ENCODE peak calls at places on chromosomes 7 and 10, in four cellular contexts. B, F, Y and A are unnamed samples.

GRCh38 chr10:100670828-100671479 is 74.4 kb upstream of the PAX2 start:
- DNase-seq in B (no peak), F (peak; percentile 5), Y (peak; percentile 72), A (no peak)

GRCh38 chr10:131961777-131962450 is 19.8 kb downstream of the BNIP3 start:
- DNase-seq in B (no peak), F (no peak), Y (peak; percentile 62), A (no peak)

GRCh38 chr10:44929356-44930113 is 18.4 kb downstream of the TMEM72 start:
- DNase-seq in B (no peak), F (no peak), Y (no peak), A (no peak)

GRCh38 chr7:109836016-109836415 is 1254.9 kb upstream of the LRRN3 start:
- DNase-seq in B (no peak), F (no peak), Y (no peak), A (no peak)

GRCh38 chr10:132883391-132883881 is 58.9 kb downstream of the CFAP46 start:
- DNase-seq in B (no peak), F (no peak), Y (peak; percentile 52), A (no peak)

GRCh38 chr10:48568131-48568530 is 36.7 kb downstream of the ARHGAP22 start:
- DNase-seq in B (no peak), F (no peak), Y (no peak), A (no peak)

GRCh38 chr7:109456116-109456515 is 886.4 kb downstream of the DNAJB9 start:
- DNase-seq in B (no peak), F (no peak), Y (no peak), A (no peak)

GRCh38 chr10:3452683-3453388 is 280.3 kb upstream of the PITRM1 start:
- DNase-seq in B (no peak), F (peak; percentile 92), Y (no peak), A (peak; percentile 68)

GRCh38 chr10:44689368-44689767 is 221.8 kb upstream of the TMEM72 start:
- DNase-seq in B (no peak), F (no peak), Y (no peak), A (no peak)

GRCh38 chr7:149381245-149381644 is 79.6 kb downstream of the ZNF777 start:
- DNase-seq in B (no peak), F (no peak), Y (no peak), A (no peak)

GRCh38 chr7:127347567-127348246 is 44.8 kb downstream of the ZNF800 start:
- DNase-seq in B (no peak), F (peak; percentile 75), Y (peak; percentile 84), A (peak; percentile 51)

GRCh38 chr7:137381045-137381444 is 37.5 kb upstream of the PTN start:
- DNase-seq in B (no peak), F (no peak), Y (no peak), A (no peak)

GRCh38 chr7:117014099-117014656 is 60.9 kb downstream of the ST7 start:
- DNase-seq in B (no peak), F (no peak), Y (no peak), A (no peak)

GRCh38 chr10:1609038-1609411 is 128.3 kb downstream of the ADARB2 start:
- DNase-seq in B (no peak), F (no peak), Y (no peak), A (no peak)

GRCh38 chr10:95976295-95977229 is 66.8 kb upstream of the CCNJ start:
- DNase-seq in B (no peak), F (no peak), Y (no peak), A (no peak)

GRCh38 chr7:30321089-30321991 is 36.9 kb downstream of the ZNRF2 start:
- DNase-seq in B (no peak), F (peak; percentile 31), Y (no peak), A (no peak)

GRCh38 chr10:105837951-105838350 is 1196.9 kb downstream of the SORCS3 start:
- DNase-seq in B (no peak), F (peak; percentile 32), Y (no peak), A (peak; percentile 4)

GRCh38 chr7:108261560-108262255 is 131.5 kb upstream of the LAMB4 start:
- DNase-seq in B (no peak), F (no peak), Y (no peak), A (no peak)

GRCh38 chr10:128070721-128071416 is 55.4 kb downstream of the MKI67 start:
- DNase-seq in B (no peak), F (no peak), Y (peak; percentile 48), A (no peak)

GRCh38 chr7:122886357-122887081 is at the start of gene CADPS2:
- DNase-seq in B (peak; percentile 71), F (peak; percentile 91), Y (peak; percentile 95), A (peak; percentile 87)

GRCh38 chr7:105849122-105849855 is 27.1 kb downstream of the ATXN7L1 start:
- DNase-seq in B (no peak), F (no peak), Y (no peak), A (peak; percentile 72)

GRCh38 chr10:118870467-118871243 is 115.9 kb upstream of the CACUL1 start:
- DNase-seq in B (no peak), F (peak; percentile 92), Y (no peak), A (peak; percentile 91)

GRCh38 chr10:77351386-77351785 is 286.2 kb downstream of the KCNMA1 start:
- DNase-seq in B (no peak), F (peak; percentile 31), Y (no peak), A (no peak)

GRCh38 chr7:140646931-140647647 is 6.5 kb upstream of the DENND2A start:
- DNase-seq in B (no peak), F (peak; percentile 32), Y (peak; percentile 63), A (no peak)

GRCh38 chr7:11298220-11298619 is 324.5 kb downstream of the PHF14 start:
- DNase-seq in B (no peak), F (no peak), Y (no peak), A (no peak)

GRCh38 chr7:118861581-118861980 is 637.1 kb downstream of the ANKRD7 start:
- DNase-seq in B (no peak), F (no peak), Y (no peak), A (no peak)

GRCh38 chr7:100614308-100614861 is 2.0 kb downstream of the MOSPD3 start:
- DNase-seq in B (no peak), F (no peak), Y (no peak), A (no peak)

GRCh38 chr7:100611983-100612729 is at the start of gene MOSPD3:
- DNase-seq in B (peak; percentile 99), F (peak; percentile 99), Y (peak; percentile 99), A (peak; percentile 98)

GRCh38 chr7:100612730-100613446 is 548 bp downstream of the MOSPD3 start:
- DNase-seq in B (peak; percentile 39), F (no peak), Y (peak; percentile 69), A (no peak)

DNA sequence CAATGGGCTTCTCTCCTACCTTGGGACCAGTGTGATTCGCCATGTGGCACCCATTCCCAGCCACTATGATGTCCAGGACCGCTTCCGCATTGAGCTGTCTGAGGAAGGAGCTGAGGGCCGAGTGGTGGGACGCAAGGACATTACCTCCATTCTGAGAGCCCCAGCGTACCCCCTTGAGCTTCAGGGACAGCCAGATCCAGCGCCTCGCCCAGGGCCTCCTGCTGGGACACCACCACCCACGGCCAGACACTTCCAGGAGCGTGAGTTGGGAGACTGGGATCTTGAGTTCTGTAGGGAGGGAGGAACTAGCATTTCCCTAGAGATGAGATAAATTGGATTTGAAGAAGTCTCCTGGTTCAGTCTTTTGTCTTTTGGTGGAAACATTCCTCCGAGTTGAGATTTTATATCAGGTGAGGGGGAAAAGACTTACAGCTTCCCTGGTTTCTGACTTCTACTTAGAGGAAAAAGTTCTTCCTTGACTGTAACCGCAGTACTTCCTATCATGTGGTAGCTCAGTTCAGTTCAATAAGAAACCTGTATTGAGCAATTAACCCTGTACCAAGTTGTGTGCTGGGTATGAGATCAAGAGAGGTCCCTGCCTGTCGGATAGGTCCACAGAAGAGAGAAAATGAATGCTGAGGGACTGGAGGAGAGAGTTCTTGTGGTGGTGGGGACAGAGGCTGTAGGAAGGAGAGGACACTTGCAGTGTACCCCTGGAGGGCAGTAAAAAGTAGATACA is 1.3 kb downstream of the MOSPD3 start:
- DNase-seq in B (no peak), F (no peak), Y (no peak), A (no peak)
- H3K4me3 ChIP-seq in B (peak overlapping the region; percentile 85), F (peak overlapping the region; percentile 79), Y (peak overlapping the region; percentile 78), A (no peak overlapping the region)

GRCh38 chr10:130372866-130373265 is 236.7 kb downstream of the GLRX3 start:
- DNase-seq in B (no peak), F (no peak), Y (peak; percentile 27), A (no peak)

GRCh38 chr10:130380056-130380455 is 243.9 kb downstream of the GLRX3 start:
- DNase-seq in B (no peak), F (no peak), Y (no peak), A (no peak)

GRCh38 chr10:130377986-130378545 is 241.9 kb downstream of the GLRX3 start:
- DNase-seq in B (no peak), F (no peak), Y (no peak), A (no peak)

GRCh38 chr10:130382031-130382430 is 245.8 kb downstream of the GLRX3 start:
- DNase-seq in B (no peak), F (no peak), Y (no peak), A (no peak)

DNA sequence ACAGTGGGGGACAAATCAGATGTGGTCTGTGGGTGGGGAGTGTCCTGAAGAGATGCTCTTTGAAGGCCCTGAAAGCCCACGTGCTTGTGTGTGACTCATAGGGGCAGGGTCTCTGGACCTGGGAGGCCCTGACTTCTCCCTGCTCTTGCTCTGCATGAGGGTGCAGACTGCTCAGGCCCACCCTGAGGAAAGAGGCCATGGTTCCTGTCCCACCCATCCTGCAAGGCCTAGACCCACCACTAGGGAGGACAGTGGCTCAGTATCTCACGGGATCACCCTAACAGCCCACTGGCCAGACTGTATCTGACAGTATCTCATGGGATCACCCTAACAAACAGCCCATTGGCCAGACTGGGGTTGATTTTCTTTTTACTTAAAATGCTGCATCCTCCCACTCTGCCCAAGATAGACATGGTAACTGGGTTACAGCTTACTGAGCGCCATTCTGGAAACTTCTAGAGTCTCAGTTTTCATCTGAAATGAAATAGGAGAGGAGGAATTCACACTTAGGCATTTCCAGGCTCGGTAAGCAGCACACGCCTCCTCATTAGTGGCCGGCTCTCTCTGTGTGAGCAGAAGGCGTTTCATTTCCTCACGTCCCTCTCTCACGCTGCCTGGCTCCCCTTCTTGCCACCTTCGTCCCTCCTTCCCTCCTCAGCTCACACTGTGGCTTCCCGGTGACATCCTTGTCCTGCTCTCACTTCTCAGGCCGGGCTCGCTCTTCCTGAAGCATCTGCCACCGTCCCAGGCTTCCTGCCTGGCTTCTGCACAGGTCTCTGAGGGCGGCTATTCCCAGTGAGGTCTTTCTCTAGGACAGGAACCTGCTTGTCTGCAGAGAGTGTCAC is 242.6 kb downstream of the GLRX3 start:
- DNase-seq in B (no peak), F (no peak), Y (no peak), A (no peak)
- TF ChIP-seq CTCF in B (no peak), F (no peak), Y (no peak), A (no peak)

DNA sequence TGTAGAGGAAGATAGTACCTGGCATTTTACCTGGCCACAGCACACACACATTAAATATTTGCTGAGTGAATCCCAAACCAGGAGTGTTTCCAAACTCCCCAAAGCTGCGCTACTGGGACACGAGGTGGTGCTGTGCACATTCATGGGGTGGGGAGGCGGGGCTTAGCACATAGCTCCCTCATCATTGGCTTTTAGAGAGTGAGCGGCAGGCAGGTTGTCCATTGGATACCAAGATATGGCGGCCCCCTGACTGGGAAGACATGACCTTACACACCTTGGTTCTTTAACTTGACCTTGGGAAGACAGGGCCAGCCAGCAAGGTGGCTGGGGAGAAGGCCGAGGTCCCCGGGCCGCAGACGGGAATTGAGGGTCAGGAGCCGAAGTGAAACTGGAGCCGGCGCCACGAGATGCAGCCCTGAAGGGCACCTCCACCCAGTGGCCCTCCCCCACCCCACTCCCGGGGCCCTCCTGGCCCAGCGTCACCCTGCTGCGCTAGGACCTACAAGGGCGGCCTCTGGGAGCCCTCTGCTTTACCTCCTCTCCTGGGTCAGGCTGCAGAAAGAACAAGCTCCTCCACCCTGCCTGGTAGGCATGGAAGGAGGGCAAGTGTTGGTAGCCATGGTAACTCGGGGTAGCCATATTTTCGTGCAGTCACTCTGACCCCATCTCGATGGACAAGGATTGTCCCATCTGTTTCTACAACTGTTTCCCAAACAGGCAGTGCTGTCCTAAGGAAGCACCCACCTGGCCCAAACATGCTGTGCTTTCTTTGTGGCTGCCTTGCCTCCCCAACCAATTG is 24.0 kb downstream of the TMEM176A start:
- DNase-seq in B (no peak), F (no peak), Y (no peak), A (no peak)
- H3K4me3 ChIP-seq in B (no peak overlapping the region), F (no peak overlapping the region), Y (no peak overlapping the region), A (no peak overlapping the region)

GRCh38 chr7:45863715-45864114 is 9.2 kb downstream of the CCDC201 start:
- DNase-seq in B (no peak), F (no peak), Y (no peak), A (no peak)
- TF ChIP-seq CTCF in B (no peak), F (peak; percentile 43), Y (no peak), A (no peak)